ENCODE peak calls at places on chromosomes 5 and 9, in ten cellular contexts. D is bronchial epithelial cell, H is HepG2, E is cardiac fibroblast, B is astrocyte of the spinal cord, G is upper lobe of left lung, R is suprapubic skin, T is left ventricle myocardium inferior, O is tibial nerve, Q is fibroblast of pulmonary artery. C is an unnamed sample.

GRCh38 chr5:176660860-176661641 is 13.8 kb downstream of the TSPAN17 start:
- DNase-seq in D (peak), H (peak), E (peak), B (peak), G (peak), R (no peak), T (peak), O (peak), Q (peak), C (no peak)

GRCh38 chr9:71644819-71645362 is 123.4 kb downstream of the CEMIP2 start:
- DNase-seq in D (no peak), H (no peak), E (no peak), B (no peak), G (no peak), R (no peak), T (no peak), O (no peak), Q (no peak), C (no peak)

GRCh38 chr9:13354733-13355132 is 75.2 kb upstream of the MPDZ start:
- DNase-seq in D (peak), H (no peak), E (peak), B (peak), G (no peak), R (no peak), T (no peak), O (no peak), Q (peak), C (no peak)

GRCh38 chr5:36889264-36889663 is 12.7 kb downstream of the NIPBL start:
- DNase-seq in D (no peak), H (no peak), E (no peak), B (no peak), G (no peak), R (no peak), T (no peak), O (no peak), Q (no peak), C (no peak)

GRCh38 chr5:167158588-167158987 is 1132.9 kb upstream of the WWC1 start:
- DNase-seq in D (no peak), H (no peak), E (no peak), B (no peak), G (no peak), R (no peak), T (no peak), O (no peak), Q (no peak), C (no peak)

GRCh38 chr5:51381801-51382507 is 1.3 kb upstream of the ISL1 start:
- DNase-seq in D (no peak), H (no peak), E (no peak), B (no peak), G (no peak), R (no peak), T (no peak), O (no peak), Q (no peak), C (no peak)

GRCh38 chr5:169374761-169375160 is 73.8 kb upstream of the SLIT3 start:
- DNase-seq in D (no peak), H (no peak), E (no peak), B (no peak), G (no peak), R (no peak), T (no peak), O (no peak), Q (no peak), C (no peak)

GRCh38 chr5:145072880-145073279 is 762.3 kb downstream of the PRELID2 start:
- DNase-seq in D (no peak), H (no peak), E (no peak), B (peak), G (no peak), R (no peak), T (no peak), O (no peak), Q (no peak), C (no peak)

GRCh38 chr5:53055359-53055758 is 54.2 kb downstream of the MOCS2 start:
- DNase-seq in D (no peak), H (no peak), E (no peak), B (no peak), G (no peak), R (no peak), T (no peak), O (no peak), Q (no peak), C (no peak)

GRCh38 chr5:141508808-141509611 is 20.1 kb downstream of the PCDHGC5 start:
- DNase-seq in D (peak), H (peak), E (peak), B (peak), G (peak), R (peak), T (peak), O (no peak), Q (peak), C (no peak)

GRCh38 chr9:14164908-14165307 is 149.0 kb downstream of the NFIB start:
- DNase-seq in D (no peak), H (no peak), E (no peak), B (no peak), G (no peak), R (no peak), T (no peak), O (no peak), Q (no peak), C (no peak)

GRCh38 chr9:92726971-92727715 is 37.5 kb downstream of the BICD2 start:
- DNase-seq in D (no peak), H (no peak), E (peak), B (peak), G (no peak), R (no peak), T (peak), O (no peak), Q (peak), C (no peak)

GRCh38 chr5:57698785-57699184 is 216.2 kb upstream of the ACTBL2 start:
- DNase-seq in D (peak), H (peak), E (peak), B (no peak), G (no peak), R (no peak), T (no peak), O (no peak), Q (no peak), C (no peak)

GRCh38 chr9:35756275-35756742 is 2.2 kb upstream of the MSMP start:
- DNase-seq in D (peak), H (no peak), E (peak), B (no peak), G (peak), R (peak), T (peak), O (no peak), Q (peak), C (no peak)

GRCh38 chr9:126093771-126094170 is 232.9 kb upstream of the MVB12B start:
- DNase-seq in D (no peak), H (no peak), E (no peak), B (no peak), G (no peak), R (no peak), T (no peak), O (no peak), Q (no peak), C (no peak)

GRCh38 chr9:94971378-94972131 is 245.1 kb downstream of the AOPEP start:
- DNase-seq in D (no peak), H (peak), E (no peak), B (no peak), G (no peak), R (no peak), T (no peak), O (no peak), Q (no peak), C (no peak)

GRCh38 chr5:178469975-178470692 is 120.1 kb downstream of the COL23A1 start:
- DNase-seq in D (no peak), H (no peak), E (no peak), B (no peak), G (no peak), R (no peak), T (no peak), O (no peak), Q (no peak), C (no peak)

GRCh38 chr5:181164076-181164952 is 16.9 kb downstream of the OR2V2 start:
- DNase-seq in D (no peak), H (no peak), E (peak), B (no peak), G (no peak), R (no peak), T (no peak), O (no peak), Q (no peak), C (no peak)

GRCh38 chr5:76818844-76819831 is at the start of gene F2RL1:
- DNase-seq in D (peak), H (peak), E (peak), B (peak), G (peak), R (peak), T (peak), O (no peak), Q (peak), C (no peak)

GRCh38 chr9:72703574-72703973 is 182.2 kb downstream of the TMC1 start:
- DNase-seq in D (no peak), H (no peak), E (no peak), B (peak), G (no peak), R (no peak), T (no peak), O (no peak), Q (no peak), C (no peak)

GRCh38 chr5:167478156-167478555 is 813.3 kb upstream of the WWC1 start:
- DNase-seq in D (no peak), H (no peak), E (no peak), B (peak), G (no peak), R (no peak), T (no peak), O (no peak), Q (no peak), C (no peak)

GRCh38 chr5:81232449-81233079 is 558 bp upstream of the CKMT2 start:
- DNase-seq in D (no peak), H (peak), E (peak), B (peak), G (peak), R (no peak), T (peak), O (no peak), Q (peak), C (no peak)

GRCh38 chr9:89497181-89497963 is 541 bp downstream of the SEMA4D start:
- DNase-seq in D (no peak), H (no peak), E (no peak), B (no peak), G (peak), R (no peak), T (no peak), O (no peak), Q (no peak), C (no peak)

GRCh38 chr5:137735531-137736284 is at the start of gene KLHL3:
- DNase-seq in D (peak), H (peak), E (peak), B (peak), G (peak), R (no peak), T (peak), O (no peak), Q (peak), C (no peak)

GRCh38 chr9:109574061-109574882 is 76.2 kb upstream of the PTPN3 start:
- DNase-seq in D (peak), H (peak), E (peak), B (peak), G (no peak), R (no peak), T (no peak), O (no peak), Q (peak), C (no peak)

GRCh38 chr5:127643607-127644006 is 5.3 kb upstream of the CTXN3 start:
- DNase-seq in D (no peak), H (no peak), E (no peak), B (no peak), G (no peak), R (no peak), T (no peak), O (no peak), Q (no peak), C (no peak)

GRCh38 chr9:110303136-110303535 is 34.5 kb downstream of the TXNDC8 start:
- DNase-seq in D (peak), H (no peak), E (peak), B (no peak), G (no peak), R (no peak), T (no peak), O (no peak), Q (peak), C (no peak)

GRCh38 chr9:74496819-74497749 is at the start of gene RORB:
- DNase-seq in D (peak), H (no peak), E (peak), B (peak), G (peak), R (peak), T (peak), O (no peak), Q (peak), C (no peak)

GRCh38 chr5:38404236-38404635 is 145.9 kb downstream of the EGFLAM start:
- DNase-seq in D (no peak), H (no peak), E (no peak), B (no peak), G (no peak), R (no peak), T (no peak), O (no peak), Q (no peak), C (no peak)

GRCh38 chr5:38403407-38403806 is 145.0 kb downstream of the EGFLAM start:
- DNase-seq in D (peak), H (no peak), E (peak), B (no peak), G (no peak), R (no peak), T (no peak), O (no peak), Q (peak), C (no peak)

GRCh38 chr5:38408446-38409175 is 147.8 kb downstream of the LIFR start:
- DNase-seq in D (no peak), H (no peak), E (no peak), B (no peak), G (no peak), R (no peak), T (no peak), O (no peak), Q (no peak), C (no peak)

GRCh38 chr5:38401145-38401544 is 142.8 kb downstream of the EGFLAM start:
- DNase-seq in D (no peak), H (no peak), E (no peak), B (no peak), G (no peak), R (no peak), T (no peak), O (no peak), Q (no peak), C (no peak)

GRCh38 chr5:38404667-38405276 is 146.4 kb downstream of the EGFLAM start:
- DNase-seq in D (peak), H (peak), E (no peak), B (no peak), G (no peak), R (no peak), T (no peak), O (no peak), Q (no peak), C (no peak)
- TF ChIP-seq CTCF in D (peak), H (peak), E (no peak), B (no peak), G (peak), R (peak), T (peak), O (no peak), Q (peak), C (peak)

GRCh38 chr9:111937781-111938426 is 41.3 kb downstream of the UGCG start:
- DNase-seq in D (peak), H (no peak), E (peak), B (peak), G (no peak), R (no peak), T (peak), O (no peak), Q (peak), C (peak)
- H3K4me3 ChIP-seq in D (no peak), H (no peak), E (no peak), B (no peak), G (no peak), R (no peak), T (no peak), O (peak), Q (no peak), C (no peak)

DNA sequence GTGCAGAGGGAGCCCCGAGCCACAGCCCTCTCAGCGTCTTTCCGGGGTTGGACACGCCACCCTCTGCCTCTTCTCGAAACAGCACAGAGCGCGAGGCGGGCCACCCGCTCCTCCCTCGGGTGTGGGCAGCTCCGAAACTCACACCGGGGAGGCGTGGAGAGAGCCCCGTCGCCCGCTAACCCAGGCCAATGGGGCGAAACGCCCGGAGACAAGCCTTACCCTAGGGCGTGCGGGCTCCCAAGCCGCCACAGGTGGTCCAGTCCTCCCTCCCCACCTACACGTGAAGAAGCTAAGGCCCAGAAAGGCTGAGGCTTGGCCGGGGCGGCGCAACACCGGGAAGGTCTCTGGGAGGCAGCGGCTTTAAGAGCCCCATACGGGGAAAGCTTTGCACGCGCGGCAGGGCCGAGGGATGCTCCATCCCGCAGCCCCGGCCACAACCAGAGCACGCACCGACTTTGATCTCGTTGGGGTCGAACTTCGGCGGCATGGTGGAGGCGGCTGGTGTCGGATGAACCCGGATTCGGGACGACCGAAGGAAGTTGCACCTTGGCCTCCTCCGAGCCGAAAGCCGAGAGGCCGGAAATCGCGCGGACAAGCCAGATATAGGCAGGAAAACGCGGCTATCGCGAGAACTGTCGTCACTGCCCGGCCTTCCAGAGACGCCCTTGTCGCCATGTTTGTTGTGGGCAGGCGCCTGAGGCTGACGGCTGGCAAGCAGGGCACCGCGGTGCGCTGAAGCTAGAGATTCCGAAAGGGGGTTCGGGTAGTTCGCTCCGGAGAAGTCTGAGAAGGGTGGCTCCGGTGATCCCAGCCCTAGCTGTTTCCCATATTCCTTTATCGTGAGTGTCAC is at the start of the genes LRSAM1 and RPL12:
- DNase-seq in D (peak), H (peak), E (peak), B (peak), G (peak), R (peak), T (peak), O (peak), Q (peak), C (peak)
- TF ChIP-seq CTCF in D (no peak), H (no peak), E (no peak), B (no peak), G (no peak), R (no peak), T (no peak), O (peak), Q (no peak), C (no peak)

GRCh38 chr5:143397302-143398052 is 6.0 kb downstream of the NR3C1 start:
- DNase-seq in D (peak), H (peak), E (peak), B (peak), G (no peak), R (no peak), T (no peak), O (no peak), Q (no peak), C (no peak)
- H3K4me3 ChIP-seq in D (peak), H (peak), E (peak), B (peak), G (peak), R (peak), T (peak), O (peak), Q (peak), C (peak)

GRCh38 chr9:99576002-99576401 is 245.7 kb upstream of the NR4A3 start:
- DNase-seq in D (no peak), H (peak), E (no peak), B (no peak), G (no peak), R (no peak), T (no peak), O (no peak), Q (no peak), C (no peak)
- TF ChIP-seq CTCF in D (no peak), H (peak), E (no peak), B (no peak), G (no peak), R (no peak), T (no peak), O (no peak), Q (no peak), C (no peak)

C was measured in GM12864.